ENCODE peak calls at places on chromosomes 6 and 20, in six cellular contexts. One of them, this sample, is unnamed. For H3K4me1, the result is how much of the 10 kb centered on the place peaks cover.

GRCh38 chr20:47905628-47906487 is 120.6 kb upstream of the SULF2 start:
- DNase-seq in fibroblast of lung: no peak
- DNase-seq in pancreas: no peak
- DNase-seq in left ventricle myocardium inferior: no peak
- DNase-seq in body of pancreas: no peak
- DNase-seq in cardiac muscle cell: no peak
- DNase-seq in this sample: no peak

GRCh38 chr6:52533491-52533890 is 43.4 kb downstream of the TRAM2 start:
- DNase-seq in body of pancreas: no peak
- DNase-seq in fibroblast of lung: no peak
- DNase-seq in pancreas: no peak
- DNase-seq in cardiac muscle cell: no peak
- DNase-seq in left ventricle myocardium inferior: no peak
- DNase-seq in this sample: no peak

GRCh38 chr6:89630488-89630887 is 8.1 kb downstream of the LYRM2 start:
- DNase-seq in fibroblast of lung: no peak
- DNase-seq in pancreas: no peak
- DNase-seq in cardiac muscle cell: no peak
- DNase-seq in body of pancreas: peak
- DNase-seq in left ventricle myocardium inferior: peak
- DNase-seq in this sample: no peak

GRCh38 chr6:29947292-29947980 is 5.1 kb downstream of the HLA-A start:
- DNase-seq in left ventricle myocardium inferior: no peak
- DNase-seq in pancreas: no peak
- DNase-seq in cardiac muscle cell: no peak
- DNase-seq in body of pancreas: no peak
- DNase-seq in fibroblast of lung: no peak
- DNase-seq in this sample: no peak

GRCh38 chr20:62739581-62740285 is 31.1 kb downstream of the NTSR1 start:
- DNase-seq in cardiac muscle cell: no peak
- DNase-seq in fibroblast of lung: no peak
- DNase-seq in body of pancreas: peak
- DNase-seq in pancreas: no peak
- DNase-seq in left ventricle myocardium inferior: peak
- DNase-seq in this sample: no peak

GRCh38 chr6:52931351-52931750 is 21.9 kb upstream of the GSTA3 start:
- DNase-seq in left ventricle myocardium inferior: no peak
- DNase-seq in body of pancreas: no peak
- DNase-seq in cardiac muscle cell: peak
- DNase-seq in pancreas: no peak
- DNase-seq in fibroblast of lung: no peak
- DNase-seq in this sample: no peak

GRCh38 chr6:81683928-81684327 is 68.6 kb downstream of the TENT5A start:
- DNase-seq in cardiac muscle cell: no peak
- DNase-seq in left ventricle myocardium inferior: no peak
- DNase-seq in body of pancreas: no peak
- DNase-seq in pancreas: no peak
- DNase-seq in fibroblast of lung: peak
- DNase-seq in this sample: no peak

GRCh38 chr20:63062188-63063140 is 55.7 kb upstream of the BHLHE23 start:
- DNase-seq in body of pancreas: no peak
- DNase-seq in pancreas: no peak
- DNase-seq in fibroblast of lung: no peak
- DNase-seq in cardiac muscle cell: no peak
- DNase-seq in left ventricle myocardium inferior: peak
- DNase-seq in this sample: no peak

GRCh38 chr6:109359248-109359647 is 23.0 kb downstream of the CD164 start:
- DNase-seq in body of pancreas: no peak
- DNase-seq in left ventricle myocardium inferior: no peak
- DNase-seq in cardiac muscle cell: no peak
- DNase-seq in fibroblast of lung: no peak
- DNase-seq in pancreas: no peak
- DNase-seq in this sample: no peak

GRCh38 chr20:18728165-18728866 is 85.3 kb upstream of the SCP2D1 start:
- DNase-seq in body of pancreas: no peak
- DNase-seq in pancreas: no peak
- DNase-seq in cardiac muscle cell: no peak
- DNase-seq in left ventricle myocardium inferior: no peak
- DNase-seq in fibroblast of lung: no peak
- DNase-seq in this sample: no peak

GRCh38 chr20:35277531-35278395 is at the start of gene MMP24OS:
- DNase-seq in fibroblast of lung: peak
- DNase-seq in body of pancreas: peak
- DNase-seq in pancreas: peak
- DNase-seq in left ventricle myocardium inferior: peak
- DNase-seq in cardiac muscle cell: peak
- DNase-seq in this sample: peak

GRCh38 chr6:44441091-44441855 is 53.8 kb downstream of the CDC5L start:
- DNase-seq in pancreas: no peak
- DNase-seq in cardiac muscle cell: no peak
- DNase-seq in left ventricle myocardium inferior: no peak
- DNase-seq in body of pancreas: no peak
- DNase-seq in fibroblast of lung: no peak
- DNase-seq in this sample: no peak

GRCh38 chr6:138227316-138227781 is 9.1 kb upstream of the PBOV1 start:
- DNase-seq in left ventricle myocardium inferior: no peak
- DNase-seq in fibroblast of lung: no peak
- DNase-seq in body of pancreas: peak
- DNase-seq in cardiac muscle cell: no peak
- DNase-seq in pancreas: peak
- DNase-seq in this sample: no peak

GRCh38 chr20:41086402-41087324 is 50.7 kb upstream of the PLCG1 start:
- DNase-seq in left ventricle myocardium inferior: no peak
- DNase-seq in cardiac muscle cell: no peak
- DNase-seq in body of pancreas: no peak
- DNase-seq in pancreas: no peak
- DNase-seq in fibroblast of lung: no peak
- DNase-seq in this sample: no peak

GRCh38 chr6:143929975-143930374 is 65.7 kb downstream of the ZC2HC1B start:
- DNase-seq in cardiac muscle cell: no peak
- DNase-seq in fibroblast of lung: no peak
- DNase-seq in body of pancreas: no peak
- DNase-seq in left ventricle myocardium inferior: no peak
- DNase-seq in pancreas: no peak
- DNase-seq in this sample: no peak

GRCh38 chr20:4726710-4727391 is 5.1 kb downstream of the PRND start:
- DNase-seq in body of pancreas: no peak
- DNase-seq in cardiac muscle cell: peak
- DNase-seq in pancreas: no peak
- DNase-seq in left ventricle myocardium inferior: no peak
- DNase-seq in fibroblast of lung: peak
- DNase-seq in this sample: no peak

GRCh38 chr6:129501401-129502051 is 208.5 kb downstream of the ARHGAP18 start:
- DNase-seq in body of pancreas: peak
- DNase-seq in cardiac muscle cell: peak
- DNase-seq in fibroblast of lung: peak
- DNase-seq in pancreas: no peak
- DNase-seq in left ventricle myocardium inferior: no peak
- DNase-seq in this sample: peak

GRCh38 chr6:129500958-129501381 is 209.0 kb downstream of the ARHGAP18 start:
- DNase-seq in fibroblast of lung: peak
- DNase-seq in left ventricle myocardium inferior: no peak
- DNase-seq in pancreas: no peak
- DNase-seq in cardiac muscle cell: no peak
- DNase-seq in body of pancreas: no peak
- DNase-seq in this sample: no peak

GRCh38 chr6:129498950-129499870 is 210.8 kb downstream of the ARHGAP18 start:
- DNase-seq in body of pancreas: no peak
- DNase-seq in pancreas: no peak
- DNase-seq in left ventricle myocardium inferior: no peak
- DNase-seq in fibroblast of lung: peak
- DNase-seq in cardiac muscle cell: peak
- DNase-seq in this sample: no peak

GRCh38 chr6:129499871-129500219 is 210.1 kb downstream of the ARHGAP18 start:
- DNase-seq in cardiac muscle cell: no peak
- DNase-seq in pancreas: no peak
- DNase-seq in left ventricle myocardium inferior: no peak
- DNase-seq in body of pancreas: no peak
- DNase-seq in fibroblast of lung: no peak
- DNase-seq in this sample: no peak

GRCh38 chr6:129502261-129502660 is 207.7 kb downstream of the ARHGAP18 start:
- DNase-seq in body of pancreas: no peak
- DNase-seq in cardiac muscle cell: no peak
- DNase-seq in fibroblast of lung: peak
- DNase-seq in left ventricle myocardium inferior: no peak
- DNase-seq in pancreas: no peak
- DNase-seq in this sample: no peak
- H3K4me1 ChIP-seq in body of pancreas: under half
- H3K4me1 ChIP-seq in cardiac muscle cell: under half
- H3K4me1 ChIP-seq in fibroblast of lung: under half
- H3K4me1 ChIP-seq in left ventricle myocardium inferior: half or more
- H3K4me1 ChIP-seq in pancreas: under half
- H3K4me1 ChIP-seq in this sample: under half

GRCh38 chr6:26217714-26218075 is 130.5 kb downstream of the HFE start:
- DNase-seq in pancreas: no peak
- DNase-seq in fibroblast of lung: peak
- DNase-seq in cardiac muscle cell: no peak
- DNase-seq in body of pancreas: no peak
- DNase-seq in left ventricle myocardium inferior: no peak
- DNase-seq in this sample: no peak

GRCh38 chr6:26216886-26217713 is 129.9 kb downstream of the HFE start:
- DNase-seq in cardiac muscle cell: peak
- DNase-seq in body of pancreas: peak
- DNase-seq in fibroblast of lung: peak
- DNase-seq in pancreas: no peak
- DNase-seq in left ventricle myocardium inferior: peak
- DNase-seq in this sample: peak

GRCh38 chr6:26220353-26220970 is 133.2 kb downstream of the HFE start:
- DNase-seq in body of pancreas: no peak
- DNase-seq in cardiac muscle cell: no peak
- DNase-seq in pancreas: no peak
- DNase-seq in fibroblast of lung: no peak
- DNase-seq in left ventricle myocardium inferior: no peak
- DNase-seq in this sample: no peak

GRCh38 chr6:26221186-26221585 is 134.0 kb downstream of the HFE start:
- DNase-seq in body of pancreas: no peak
- DNase-seq in pancreas: no peak
- DNase-seq in cardiac muscle cell: no peak
- DNase-seq in fibroblast of lung: no peak
- DNase-seq in left ventricle myocardium inferior: no peak
- DNase-seq in this sample: no peak

DNA sequence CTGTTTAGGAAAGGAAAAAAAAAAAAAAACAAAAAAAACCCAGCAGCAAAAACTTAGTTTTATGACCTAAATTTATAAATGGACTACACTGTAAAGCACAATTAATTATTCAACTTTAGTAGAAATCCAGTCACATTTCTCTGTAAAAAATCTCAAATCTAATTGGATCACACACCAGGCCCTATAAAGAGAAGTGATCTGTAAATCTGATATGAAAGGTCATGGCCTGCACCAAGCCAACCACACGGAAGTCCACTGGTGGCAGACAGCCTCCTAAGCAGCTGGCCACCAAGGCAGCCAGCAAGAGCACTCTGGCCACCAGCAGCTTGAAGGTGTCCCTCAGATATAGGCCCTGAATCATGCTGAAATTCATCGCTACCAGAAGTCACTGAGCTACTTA is 131.6 kb downstream of the HFE start:
- DNase-seq in left ventricle myocardium inferior: no peak
- DNase-seq in cardiac muscle cell: no peak
- DNase-seq in pancreas: no peak
- DNase-seq in fibroblast of lung: no peak
- DNase-seq in body of pancreas: no peak
- DNase-seq in this sample: no peak
- H3K4me3 ChIP-seq in left ventricle myocardium inferior: no peak
- H3K4me3 ChIP-seq in cardiac muscle cell: no peak
- H3K4me3 ChIP-seq in pancreas: no peak
- H3K4me3 ChIP-seq in fibroblast of lung: no peak
- H3K4me3 ChIP-seq in body of pancreas: no peak
- H3K4me3 ChIP-seq in this sample: no peak

GRCh38 chr20:54267510-54268003 is 59.7 kb downstream of the PFDN4 start:
- DNase-seq in fibroblast of lung: peak
- DNase-seq in pancreas: no peak
- DNase-seq in body of pancreas: peak
- DNase-seq in left ventricle myocardium inferior: no peak
- DNase-seq in cardiac muscle cell: no peak
- DNase-seq in this sample: no peak
- H3K27ac ChIP-seq in fibroblast of lung: no peak
- H3K27ac ChIP-seq in pancreas: no peak
- H3K27ac ChIP-seq in body of pancreas: no peak
- H3K27ac ChIP-seq in left ventricle myocardium inferior: no peak
- H3K27ac ChIP-seq in cardiac muscle cell: no peak
- H3K27ac ChIP-seq in this sample: peak

GRCh38 chr6:157226761-157227160 is 96.6 kb downstream of the TMEM242 start:
- DNase-seq in pancreas: no peak
- DNase-seq in cardiac muscle cell: peak
- DNase-seq in fibroblast of lung: peak
- DNase-seq in left ventricle myocardium inferior: no peak
- DNase-seq in body of pancreas: no peak
- DNase-seq in this sample: peak
- H3K4me1 ChIP-seq in pancreas: under half
- H3K4me1 ChIP-seq in cardiac muscle cell: under half
- H3K4me1 ChIP-seq in fibroblast of lung: under half
- H3K4me1 ChIP-seq in left ventricle myocardium inferior: under half
- H3K4me1 ChIP-seq in body of pancreas: under half
- H3K4me1 ChIP-seq in this sample: under half